ENCODE peak calls at places on chromosomes 11 and 22, in eight cellular contexts. G is AG04449, W is GM12865, D is foreskin fibroblast, R is A549, F is GM23248, I is cardiac fibroblast, A is kidney. X is an unnamed sample.

GRCh38 chr11:47858169-47858543 is 10.0 kb upstream of the NUP160 start:
- DNase-seq in G (no peak), W (no peak), D (peak), R (peak), I (peak), A (no peak), F (peak), X (no peak)

GRCh38 chr11:43916621-43917020 is 25.8 kb upstream of the C11orf96 start:
- DNase-seq in F (no peak), G (no peak), I (no peak), R (no peak), W (no peak), A (no peak), D (no peak), X (no peak)

GRCh38 chr11:59802639-59803176 is 7.9 kb downstream of the MRPL16 start:
- DNase-seq in R (peak), A (no peak), D (peak), G (no peak), W (peak), I (peak), F (peak), X (peak)

GRCh38 chr11:69934861-69935494 is 115.8 kb upstream of the FGF3 start:
- DNase-seq in A (peak), D (no peak), R (peak), W (no peak), F (no peak), I (no peak), G (no peak), X (peak)

GRCh38 chr11:134527382-134528243 is 115.6 kb upstream of the B3GAT1 start:
- DNase-seq in I (no peak), F (no peak), A (peak), W (no peak), G (no peak), R (no peak), D (no peak), X (no peak)

GRCh38 chr22:17788023-17788330 is 13.7 kb upstream of the BID start:
- DNase-seq in I (no peak), D (no peak), F (no peak), G (no peak), W (no peak), A (no peak), R (no peak), X (no peak)

GRCh38 chr11:78339483-78339882 is 78.1 kb downstream of the GAB2 start:
- DNase-seq in A (no peak), I (no peak), R (no peak), G (no peak), W (no peak), F (no peak), D (no peak), X (no peak)

GRCh38 chr11:83521647-83522596 is 235.8 kb upstream of the CCDC90B start:
- DNase-seq in D (peak), R (peak), G (no peak), A (no peak), F (peak), W (peak), I (peak), X (no peak)

GRCh38 chr11:11841121-11841604 is 609 bp upstream of the USP47 start:
- DNase-seq in R (peak), W (no peak), I (peak), A (peak), D (peak), G (no peak), F (peak), X (peak)

GRCh38 chr11:121446752-121447156 is 5.4 kb upstream of the SORL1 start:
- DNase-seq in W (peak), D (peak), R (no peak), G (peak), F (peak), I (no peak), A (no peak), X (no peak)

GRCh38 chr11:74650498-74650897 is 58.1 kb downstream of the POLD3 start:
- DNase-seq in G (no peak), D (peak), I (peak), W (no peak), A (no peak), R (no peak), F (peak), X (no peak)

GRCh38 chr22:35986085-35986484 is 42.5 kb downstream of the RBFOX2 start:
- DNase-seq in F (peak), R (no peak), G (no peak), A (no peak), W (no peak), D (peak), I (peak), X (no peak)

GRCh38 chr11:29534831-29535230 is 482.0 kb downstream of the KCNA4 start:
- DNase-seq in F (peak), D (no peak), W (no peak), G (no peak), R (no peak), A (no peak), I (no peak), X (no peak)

GRCh38 chr11:33005175-33005574 is 10.5 kb upstream of the DEPDC7 start:
- DNase-seq in F (no peak), W (peak), R (no peak), D (no peak), I (no peak), G (no peak), A (no peak), X (no peak)

GRCh38 chr11:76380161-76380976 is 563 bp downstream of the THAP12 start:
- DNase-seq in R (peak), F (peak), A (no peak), I (peak), D (peak), W (peak), G (no peak), X (no peak)

GRCh38 chr11:29957406-29957805 is 59.4 kb downstream of the KCNA4 start:
- DNase-seq in R (no peak), F (no peak), A (no peak), D (no peak), W (no peak), G (no peak), I (no peak), X (no peak)

GRCh38 chr22:45101828-45102227 is 61.9 kb upstream of the NUP50 start:
- DNase-seq in A (no peak), I (peak), F (peak), D (peak), R (peak), G (no peak), W (peak), X (no peak)

GRCh38 chr22:37929390-37929789 is 23.3 kb downstream of the MICALL1 start:
- DNase-seq in W (no peak), R (no peak), D (no peak), F (no peak), A (no peak), I (no peak), G (no peak), X (no peak)

GRCh38 chr11:57974830-57975229 is 48.9 kb upstream of the OR9Q1 start:
- DNase-seq in R (no peak), W (no peak), D (no peak), A (no peak), F (peak), I (no peak), G (no peak), X (no peak)

GRCh38 chr11:64130618-64131017 is 35.3 kb downstream of the MACROD1 start:
- DNase-seq in G (no peak), F (no peak), R (no peak), I (no peak), W (no peak), A (no peak), D (no peak), X (no peak)

GRCh38 chr11:64131657-64132387 is 34.1 kb downstream of the MACROD1 start:
- DNase-seq in F (no peak), G (no peak), R (no peak), I (no peak), D (no peak), A (no peak), W (no peak), X (no peak)

GRCh38 chr11:64134963-64135362 is 30.9 kb downstream of the MACROD1 start:
- DNase-seq in G (no peak), R (no peak), F (no peak), A (no peak), I (no peak), W (no peak), D (no peak), X (no peak)

GRCh38 chr11:64132982-64133705 is 32.8 kb downstream of the MACROD1 start:
- DNase-seq in D (no peak), G (no peak), W (no peak), A (no peak), R (no peak), I (no peak), F (no peak), X (no peak)

DNA sequence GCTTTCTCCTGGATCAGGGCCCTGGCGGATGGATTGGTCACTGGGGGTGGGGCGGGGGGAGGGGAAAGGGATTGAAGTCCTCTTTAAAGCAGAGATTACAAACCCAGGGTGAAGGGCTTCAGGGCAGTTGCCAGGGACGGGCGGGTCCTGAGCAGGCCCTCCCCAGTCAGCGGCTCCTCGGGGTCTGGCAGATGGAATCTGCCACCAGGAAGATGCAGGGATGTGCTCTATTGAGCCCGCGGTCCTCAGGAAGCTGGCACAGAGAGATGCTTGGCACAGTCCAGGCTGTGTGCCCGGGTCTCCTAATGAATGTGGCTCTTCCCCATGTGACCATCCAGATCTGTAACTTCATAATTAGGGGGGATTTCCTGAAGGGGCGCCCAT is 33.5 kb downstream of the MACROD1 start:
- DNase-seq in F (no peak), I (no peak), D (no peak), G (no peak), A (no peak), R (no peak), W (no peak), X (no peak)
- H3K4me3 ChIP-seq in F (no peak), I (no peak), D (no peak), G (no peak), A (no peak), R (no peak), W (no peak), X (no peak)

GRCh38 chr11:114059984-114060401 is 482 bp downstream of the ZBTB16 start:
- DNase-seq in G (no peak), D (peak), A (no peak), R (peak), W (no peak), F (peak), I (peak), X (no peak)
- H3K4me3 ChIP-seq in G (peak), D (peak), A (peak), R (peak), W (no peak), F (peak), I (peak), X (no peak)

GRCh38 chr11:46330887-46331652 is 16.2 kb upstream of the DGKZ start:
- DNase-seq in W (no peak), A (no peak), R (no peak), G (no peak), D (no peak), I (peak), F (no peak), X (no peak)

GRCh38 chr11:46332568-46333128 is 14.6 kb upstream of the DGKZ start:
- DNase-seq in F (peak), R (no peak), G (no peak), A (no peak), W (no peak), D (no peak), I (no peak), X (no peak)

GRCh38 chr11:46333129-46333947 is 13.9 kb upstream of the DGKZ start:
- DNase-seq in D (peak), G (no peak), A (no peak), W (no peak), I (no peak), F (peak), R (no peak), X (no peak)

GRCh38 chr11:46331653-46331984 is 15.6 kb upstream of the DGKZ start:
- DNase-seq in I (no peak), D (no peak), F (peak), W (no peak), A (no peak), G (no peak), R (no peak), X (no peak)

GRCh38 chr11:46332093-46332567 is 15.1 kb upstream of the DGKZ start:
- DNase-seq in G (no peak), W (no peak), A (no peak), D (no peak), F (no peak), I (no peak), R (no peak), X (no peak)
- H3K4me3 ChIP-seq in G (no peak), W (no peak), A (peak), D (no peak), F (peak), I (no peak), R (no peak), X (no peak)

DNA sequence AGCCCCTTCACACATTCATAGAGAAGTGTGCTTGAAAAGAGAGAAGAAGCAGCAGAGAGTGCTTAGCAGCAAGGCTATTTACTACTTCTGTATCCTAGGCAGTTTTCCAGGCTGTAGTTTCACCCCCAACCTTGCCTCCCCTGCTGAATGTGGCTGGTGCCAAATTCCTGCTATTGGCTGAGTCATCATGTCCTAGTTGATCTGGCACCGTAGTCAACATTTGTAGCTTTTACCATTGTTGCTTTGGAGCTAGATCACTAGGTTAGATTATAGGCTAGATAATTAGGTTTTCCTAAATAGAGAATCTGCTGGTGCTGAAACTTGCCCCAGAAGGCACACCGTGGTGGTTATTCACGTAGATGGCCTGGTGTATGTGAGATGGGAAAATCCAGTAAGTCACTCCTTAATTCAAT is 32.7 kb downstream of the ARHGAP42 start:
- DNase-seq in G (peak), W (no peak), D (peak), F (peak), R (peak), A (peak), I (peak), X (peak)
- H3K4me3 ChIP-seq in G (no peak), W (no peak), D (no peak), F (no peak), R (peak), A (no peak), I (no peak), X (peak)

GRCh38 chr11:96257036-96257435 is 86.0 kb downstream of the MAML2 start:
- DNase-seq in F (no peak), D (peak), I (no peak), R (no peak), A (no peak), G (no peak), W (no peak), X (no peak)

GRCh38 chr11:96256604-96257003 is 86.4 kb downstream of the MAML2 start:
- DNase-seq in F (no peak), G (no peak), R (no peak), I (no peak), W (peak), D (peak), A (no peak), X (no peak)

GRCh38 chr11:96260067-96260511 is 82.9 kb downstream of the MAML2 start:
- DNase-seq in F (no peak), I (no peak), G (no peak), R (no peak), A (no peak), W (no peak), D (no peak), X (no peak)

GRCh38 chr11:96259053-96259837 is 83.8 kb downstream of the MAML2 start:
- DNase-seq in D (peak), W (no peak), F (peak), G (no peak), R (peak), I (peak), A (no peak), X (no peak)

GRCh38 chr11:96257972-96258951 is 84.7 kb downstream of the MAML2 start:
- DNase-seq in F (peak), G (no peak), W (peak), A (no peak), I (no peak), R (no peak), D (peak), X (no peak)
- H3K4me3 ChIP-seq in F (peak), G (no peak), W (peak), A (no peak), I (no peak), R (no peak), D (peak), X (no peak)

GRCh38 chr11:131656839-131657211 is 286.4 kb downstream of the NTM start:
- DNase-seq in G (no peak), W (no peak), D (no peak), I (no peak), F (no peak), A (no peak), R (no peak), X (no peak)
- H3K4me3 ChIP-seq in G (no peak), W (no peak), D (no peak), I (no peak), F (no peak), A (no peak), R (no peak), X (no peak)

DNA sequence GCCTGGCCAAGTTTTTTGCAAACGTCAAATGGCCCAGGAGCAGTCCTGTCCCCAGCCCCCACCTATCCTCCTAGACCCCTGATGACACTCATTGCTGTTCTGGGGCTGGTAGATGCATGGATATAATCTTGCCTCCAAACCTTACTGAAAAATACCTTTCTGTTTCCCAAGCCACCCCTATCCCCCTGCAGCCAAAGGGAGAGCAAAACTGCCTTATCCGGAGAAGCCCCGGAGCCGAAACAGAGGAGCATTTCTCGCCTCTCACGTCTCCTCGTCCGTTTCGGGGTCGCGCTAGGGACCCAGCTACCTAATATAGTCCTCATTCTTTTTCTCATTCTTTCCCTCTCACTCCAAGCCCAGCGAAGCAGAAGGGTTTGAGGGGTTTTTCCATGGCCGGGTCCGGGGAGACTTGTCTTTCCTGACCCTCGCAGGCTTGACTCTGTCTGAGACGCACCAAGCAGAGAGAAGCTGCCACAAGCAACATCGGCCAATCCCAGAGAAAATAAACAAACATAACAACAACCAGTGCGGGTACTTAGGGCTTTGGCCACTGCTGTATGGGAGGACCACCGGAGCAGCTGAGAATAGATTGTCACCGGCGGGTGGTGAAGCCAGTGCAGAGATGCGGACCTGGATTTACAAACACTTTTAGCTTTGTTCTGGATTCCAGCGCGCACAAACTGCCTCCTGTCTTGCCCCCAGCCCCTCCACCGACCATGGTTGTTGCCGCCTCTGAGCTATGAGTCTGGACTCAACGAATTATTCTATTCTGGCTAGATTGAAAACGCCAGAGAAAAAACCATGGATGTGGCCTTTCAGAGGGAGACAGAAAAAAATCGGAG is 1.6 kb downstream of the BSX start:
- DNase-seq in G (no peak), W (no peak), R (no peak), A (no peak), F (no peak), D (no peak), I (no peak), X (no peak)
- H3K4me3 ChIP-seq in G (no peak), W (no peak), R (no peak), A (no peak), F (no peak), D (no peak), I (no peak), X (no peak)

DNA sequence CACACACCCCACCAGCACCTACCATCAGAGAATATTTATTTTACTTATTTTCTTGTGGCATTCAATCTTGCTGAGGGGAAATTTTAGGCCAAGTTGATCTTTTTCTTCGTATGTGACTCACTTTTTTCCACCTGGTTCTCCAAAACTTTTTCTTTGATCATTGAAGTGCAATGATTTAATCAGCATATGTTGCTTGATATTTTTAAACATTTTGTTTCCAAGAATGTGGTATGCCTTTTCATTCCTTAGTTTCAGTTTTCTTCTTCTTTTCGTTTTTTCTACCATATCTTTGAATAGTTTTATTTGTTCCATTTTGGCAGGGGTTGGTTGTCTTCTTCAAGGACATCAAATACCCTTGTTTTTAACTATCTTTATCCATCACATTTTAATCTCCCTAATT is 28.6 kb downstream of the FANCF start:
- DNase-seq in D (no peak), W (no peak), R (no peak), G (no peak), I (no peak), A (no peak), F (no peak), X (no peak)
- H3K4me3 ChIP-seq in D (no peak), W (no peak), R (no peak), G (no peak), I (no peak), A (no peak), F (no peak), X (no peak)